ENCODE peak calls at places on chromosomes 16 and 17, in four cellular contexts. One of them, this sample, is unnamed.

GRCh38 chr17:44348234-44348987 is 3.3 kb downstream of the GRN start:
- DNase-seq in HepG2: no peak
- DNase-seq in K562: no peak
- DNase-seq in GM12878: peak
- DNase-seq in this sample: no peak

GRCh38 chr17:82863646-82863940 is 23.8 kb upstream of the ZNF750 start:
- DNase-seq in HepG2: no peak
- DNase-seq in K562: no peak
- DNase-seq in GM12878: no peak
- DNase-seq in this sample: no peak

GRCh38 chr17:57832711-57833596 is 16.9 kb downstream of the MRPS23 start:
- DNase-seq in HepG2: peak
- DNase-seq in K562: peak
- DNase-seq in GM12878: no peak
- DNase-seq in this sample: peak

GRCh38 chr17:37770631-37771518 is 26.0 kb upstream of the HNF1B start:
- DNase-seq in HepG2: peak
- DNase-seq in K562: peak
- DNase-seq in GM12878: no peak
- DNase-seq in this sample: peak

GRCh38 chr17:2084129-2084765 is 29.3 kb downstream of the HIC1 start:
- DNase-seq in HepG2: no peak
- DNase-seq in K562: peak
- DNase-seq in GM12878: no peak
- DNase-seq in this sample: peak

GRCh38 chr17:56891751-56892150 is 22.1 kb downstream of the TRIM25 start:
- DNase-seq in HepG2: no peak
- DNase-seq in K562: peak
- DNase-seq in GM12878: no peak
- DNase-seq in this sample: no peak

GRCh38 chr16:66289986-66290385 is 76.5 kb upstream of the CDH5 start:
- DNase-seq in HepG2: no peak
- DNase-seq in K562: no peak
- DNase-seq in GM12878: no peak
- DNase-seq in this sample: no peak

GRCh38 chr17:7348478-7349242 is 3.3 kb upstream of the KCTD11 start:
- DNase-seq in HepG2: no peak
- DNase-seq in K562: no peak
- DNase-seq in GM12878: no peak
- DNase-seq in this sample: no peak

GRCh38 chr16:46790599-46791270 is 40.2 kb downstream of the C16orf87 start:
- DNase-seq in HepG2: peak
- DNase-seq in K562: no peak
- DNase-seq in GM12878: no peak
- DNase-seq in this sample: no peak

GRCh38 chr16:77043076-77043475 is 147.9 kb upstream of the MON1B start:
- DNase-seq in HepG2: no peak
- DNase-seq in K562: no peak
- DNase-seq in GM12878: no peak
- DNase-seq in this sample: peak
- TF ChIP-seq POLR2AphosphoS2 in HepG2: no peak
- TF ChIP-seq POLR2AphosphoS2 in K562: no peak
- TF ChIP-seq POLR2AphosphoS2 in GM12878: no peak
- TF ChIP-seq POLR2AphosphoS2 in this sample: no peak

GRCh38 chr17:77480509-77481215 is 339.9 kb downstream of the SEC14L1 start:
- DNase-seq in HepG2: no peak
- DNase-seq in K562: no peak
- DNase-seq in GM12878: no peak
- DNase-seq in this sample: no peak

GRCh38 chr17:77478281-77478680 is 337.5 kb downstream of the SEC14L1 start:
- DNase-seq in HepG2: no peak
- DNase-seq in K562: no peak
- DNase-seq in GM12878: no peak
- DNase-seq in this sample: no peak

GRCh38 chr17:77479817-77480508 is 339.2 kb downstream of the SEC14L1 start:
- DNase-seq in HepG2: no peak
- DNase-seq in K562: no peak
- DNase-seq in GM12878: no peak
- DNase-seq in this sample: no peak

GRCh38 chr17:77478899-77479298 is 338.1 kb downstream of the SEC14L1 start:
- DNase-seq in HepG2: no peak
- DNase-seq in K562: no peak
- DNase-seq in GM12878: no peak
- DNase-seq in this sample: no peak

DNA sequence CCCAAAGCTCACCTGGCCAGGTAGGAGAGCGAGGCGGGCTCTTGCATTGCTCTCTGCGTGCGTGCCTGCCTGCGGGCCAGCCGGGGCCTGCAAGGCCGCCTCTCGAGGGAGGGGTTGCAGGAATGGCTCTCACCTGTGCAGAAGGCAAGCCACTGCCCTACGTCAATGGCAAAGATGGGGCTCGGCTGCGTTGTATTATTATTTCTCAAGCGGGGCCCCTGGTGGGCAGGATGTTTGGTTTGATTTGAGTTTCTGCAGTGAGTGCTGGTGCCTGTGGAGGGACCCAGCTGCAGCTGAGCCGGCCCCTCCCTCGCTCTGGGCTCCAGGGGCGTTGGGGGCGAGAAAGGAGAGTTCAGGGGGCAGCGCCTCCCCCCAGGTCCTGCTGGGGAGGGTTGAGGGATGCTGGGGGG is 338.6 kb downstream of the SEC14L1 start:
- DNase-seq in HepG2: no peak
- DNase-seq in K562: no peak
- DNase-seq in GM12878: no peak
- DNase-seq in this sample: no peak
- TF ChIP-seq POLR2AphosphoS2 in HepG2: no peak
- TF ChIP-seq POLR2AphosphoS2 in K562: no peak
- TF ChIP-seq POLR2AphosphoS2 in GM12878: no peak
- TF ChIP-seq POLR2AphosphoS2 in this sample: no peak

DNA sequence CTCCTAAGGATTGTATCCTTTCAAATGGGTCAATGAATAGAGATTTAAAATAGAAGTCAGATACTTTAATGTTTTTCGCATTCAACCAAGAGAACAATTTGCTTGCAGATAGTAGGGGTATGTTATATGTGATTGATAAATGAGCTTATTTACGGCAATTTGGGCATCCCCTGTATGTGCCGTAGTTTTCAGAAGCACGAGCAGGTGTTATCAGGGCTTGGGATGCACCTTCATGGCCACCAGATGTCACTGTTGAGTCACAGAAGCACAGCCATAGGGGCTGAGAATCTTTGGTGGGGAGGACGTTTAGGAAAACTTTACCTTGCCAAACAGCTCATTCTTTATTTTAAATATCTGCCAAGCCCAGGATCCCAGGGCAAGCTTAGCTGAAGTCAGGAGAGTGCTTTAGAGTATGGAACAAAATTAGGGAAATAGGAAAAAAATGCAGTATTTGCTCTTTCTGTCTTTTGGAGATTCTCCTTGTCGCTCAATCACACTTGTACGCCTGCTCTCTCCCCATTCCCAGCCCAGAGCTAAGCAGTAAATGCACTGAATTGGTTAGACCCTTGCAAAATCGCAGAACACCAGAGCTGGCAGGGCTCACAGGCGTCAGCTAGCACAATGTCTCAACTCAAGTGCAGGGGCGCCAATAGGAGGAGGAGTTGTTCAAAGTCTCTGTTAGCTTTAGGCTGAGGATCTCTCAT is 93.6 kb upstream of the MPHOSPH6 start:
- DNase-seq in HepG2: peak
- DNase-seq in K562: peak
- DNase-seq in GM12878: peak
- DNase-seq in this sample: peak
- TF ChIP-seq POLR2AphosphoS2 in HepG2: no peak
- TF ChIP-seq POLR2AphosphoS2 in K562: no peak
- TF ChIP-seq POLR2AphosphoS2 in GM12878: no peak
- TF ChIP-seq POLR2AphosphoS2 in this sample: no peak

DNA sequence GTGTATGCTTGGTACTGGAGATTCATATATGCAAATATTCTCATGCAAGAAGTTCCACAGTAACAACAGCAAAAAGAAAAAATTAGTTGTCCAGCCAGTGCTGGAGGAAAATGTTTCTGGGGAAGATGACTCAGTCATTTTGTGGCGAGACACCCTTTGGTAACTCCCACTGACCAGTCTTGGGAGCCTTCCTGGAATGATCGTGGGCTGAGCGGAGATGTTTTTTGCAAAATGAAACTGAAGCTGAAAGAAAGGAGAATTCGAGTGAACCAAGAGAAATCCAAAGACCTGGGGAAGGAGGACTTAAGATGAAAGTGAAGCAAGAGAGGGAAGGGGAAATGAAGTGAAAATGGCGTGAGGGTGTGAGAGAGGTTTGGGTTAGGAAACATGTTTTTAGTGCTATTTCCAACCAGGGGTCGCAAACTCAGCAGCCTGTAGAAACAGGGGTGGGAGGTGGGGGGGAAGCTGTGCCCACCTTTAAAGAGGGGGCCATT is 5.2 kb downstream of the ITPRIPL2 start:
- DNase-seq in HepG2: no peak
- DNase-seq in K562: peak
- DNase-seq in GM12878: no peak
- DNase-seq in this sample: peak
- TF ChIP-seq POLR2AphosphoS2 in HepG2: no peak
- TF ChIP-seq POLR2AphosphoS2 in K562: no peak
- TF ChIP-seq POLR2AphosphoS2 in GM12878: no peak
- TF ChIP-seq POLR2AphosphoS2 in this sample: no peak

DNA sequence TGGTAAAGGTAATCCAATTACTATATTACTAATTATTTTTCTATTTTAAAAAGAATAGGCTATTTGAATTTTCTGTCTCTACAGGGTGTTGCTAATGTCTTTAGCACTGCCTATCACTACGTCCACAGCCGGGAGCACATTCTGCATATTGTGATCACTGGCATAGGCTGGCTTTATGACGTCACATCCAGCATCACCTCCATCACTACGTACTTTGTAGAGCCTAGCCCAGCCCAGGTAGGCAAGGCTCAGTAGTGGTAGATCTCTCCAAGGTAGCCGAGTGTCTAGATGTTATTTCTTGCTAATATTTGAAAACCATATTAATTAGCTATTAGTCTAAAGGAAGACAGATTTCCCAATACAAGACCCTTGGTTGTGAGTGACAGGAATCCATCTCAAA is 33.8 kb upstream of the NSRP1 start:
- DNase-seq in HepG2: no peak
- DNase-seq in K562: no peak
- DNase-seq in GM12878: no peak
- DNase-seq in this sample: no peak
- TF ChIP-seq POLR2AphosphoS2 in HepG2: no peak
- TF ChIP-seq POLR2AphosphoS2 in K562: no peak
- TF ChIP-seq POLR2AphosphoS2 in GM12878: no peak
- TF ChIP-seq POLR2AphosphoS2 in this sample: no peak

DNA sequence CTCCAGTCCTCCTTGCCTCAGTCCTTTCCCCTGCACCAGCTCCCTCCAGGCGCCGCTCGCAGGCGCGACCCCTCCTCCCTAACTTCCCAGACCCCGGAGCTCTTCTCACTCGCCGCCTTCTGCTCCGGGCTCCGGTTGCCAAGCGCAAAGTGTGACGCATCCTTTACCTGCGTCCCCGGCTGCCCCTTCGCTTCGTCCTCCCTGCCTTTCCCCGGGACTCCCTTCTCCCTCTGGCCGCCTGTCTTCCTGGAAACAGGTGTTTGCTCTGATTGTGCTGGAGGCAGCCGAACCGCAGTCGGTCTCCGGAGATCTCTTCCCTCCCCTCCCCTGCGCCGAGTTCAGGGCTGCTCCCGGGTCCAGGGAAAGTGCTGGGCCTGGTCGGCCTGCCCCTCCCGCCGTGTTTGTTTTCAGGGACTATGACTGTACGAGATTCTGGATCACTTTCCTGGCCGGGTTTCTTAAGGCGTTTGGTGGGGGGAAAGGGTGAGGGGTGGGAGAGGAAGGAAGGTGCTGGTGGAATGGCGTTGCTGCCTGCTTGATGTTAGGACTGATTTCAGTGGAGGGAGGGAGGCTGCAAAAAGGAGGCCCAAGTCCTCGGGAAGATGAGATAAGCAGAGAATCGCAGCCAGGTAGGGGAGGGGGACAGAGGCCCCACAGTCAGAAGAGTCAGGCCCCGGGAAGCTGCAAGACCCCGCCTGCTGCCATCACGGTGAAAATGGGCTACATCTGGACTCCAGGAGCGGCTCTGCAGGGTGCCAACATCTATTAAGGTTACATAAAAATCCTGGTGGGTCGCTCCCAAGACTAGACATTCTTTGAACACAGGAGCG is 893 bp downstream of the ARHGAP44 start:
- DNase-seq in HepG2: no peak
- DNase-seq in K562: peak
- DNase-seq in GM12878: no peak
- DNase-seq in this sample: no peak
- TF ChIP-seq POLR2AphosphoS2 in HepG2: no peak
- TF ChIP-seq POLR2AphosphoS2 in K562: no peak
- TF ChIP-seq POLR2AphosphoS2 in GM12878: no peak
- TF ChIP-seq POLR2AphosphoS2 in this sample: no peak

GRCh38 chr16:81448154-81449131 is 3.8 kb downstream of the CMIP start:
- DNase-seq in HepG2: peak
- DNase-seq in K562: no peak
- DNase-seq in GM12878: no peak
- DNase-seq in this sample: no peak

GRCh38 chr16:81447383-81448101 is 2.9 kb downstream of the CMIP start:
- DNase-seq in HepG2: peak
- DNase-seq in K562: no peak
- DNase-seq in GM12878: no peak
- DNase-seq in this sample: no peak

GRCh38 chr16:81445143-81445922 is 725 bp downstream of the CMIP start:
- DNase-seq in HepG2: no peak
- DNase-seq in K562: peak
- DNase-seq in GM12878: no peak
- DNase-seq in this sample: peak

GRCh38 chr16:81445926-81446317 is 1.3 kb downstream of the CMIP start:
- DNase-seq in HepG2: no peak
- DNase-seq in K562: no peak
- DNase-seq in GM12878: no peak
- DNase-seq in this sample: no peak

GRCh38 chr16:81446318-81447275 is 2.0 kb downstream of the CMIP start:
- DNase-seq in HepG2: no peak
- DNase-seq in K562: no peak
- DNase-seq in GM12878: no peak
- DNase-seq in this sample: peak
- TF ChIP-seq POLR2AphosphoS2 in HepG2: no peak
- TF ChIP-seq POLR2AphosphoS2 in K562: no peak
- TF ChIP-seq POLR2AphosphoS2 in GM12878: no peak
- TF ChIP-seq POLR2AphosphoS2 in this sample: peak

GRCh38 chr17:50209472-50210248 is 8.2 kb upstream of the COL1A1 start:
- DNase-seq in HepG2: no peak
- DNase-seq in K562: peak
- DNase-seq in GM12878: no peak
- DNase-seq in this sample: no peak
- TF ChIP-seq POLR2AphosphoS2 in HepG2: no peak
- TF ChIP-seq POLR2AphosphoS2 in K562: no peak
- TF ChIP-seq POLR2AphosphoS2 in GM12878: no peak
- TF ChIP-seq POLR2AphosphoS2 in this sample: no peak